ENCODE peak calls at places on chromosomes 12 and 14, in four cellular contexts. E, R, S and A are unnamed samples.

GRCh38 chr12:52029686-52030085 is 21.6 kb upstream of the NR4A1 start:
- DNase-seq in S (no peak), E (no peak), R (no peak), A (peak)

GRCh38 chr12:90922068-90922743 is 32.8 kb downstream of the CCER1 start:
- DNase-seq in E (no peak), R (no peak), S (no peak), A (no peak)

GRCh38 chr12:121537814-121538698 is 42.8 kb downstream of the KDM2B start:
- DNase-seq in R (no peak), S (no peak), E (peak), A (peak)

GRCh38 chr12:117347588-117347987 is 13.8 kb downstream of the NOS1 start:
- DNase-seq in R (no peak), E (no peak), S (no peak), A (no peak)

GRCh38 chr14:98766818-98767217 is 505.2 kb downstream of the BCL11B start:
- DNase-seq in E (no peak), S (no peak), R (no peak), A (no peak)

GRCh38 chr12:122961551-122962329 is 4.5 kb downstream of the ABCB9 start:
- DNase-seq in R (no peak), E (no peak), S (no peak), A (no peak)

GRCh38 chr14:21070083-21070609 is at the start of gene ARHGEF40:
- DNase-seq in S (peak), E (peak), R (no peak), A (peak)

GRCh38 chr12:92912052-92912451 is 17.0 kb downstream of the EEA1 start:
- DNase-seq in S (no peak), E (no peak), R (no peak), A (no peak)

GRCh38 chr12:93163260-93164036 is 214.3 kb upstream of the NUDT4 start:
- DNase-seq in S (no peak), E (no peak), R (no peak), A (no peak)

GRCh38 chr12:87086118-87086891 is 830.1 kb upstream of the MGAT4C start:
- DNase-seq in R (no peak), S (no peak), E (no peak), A (no peak)

GRCh38 chr12:106861984-106862894 is 87.8 kb downstream of the RIC8B start:
- DNase-seq in S (no peak), E (no peak), R (no peak), A (no peak)

GRCh38 chr12:47981496-47982260 is 18.3 kb downstream of the TMEM106C start:
- DNase-seq in S (no peak), E (no peak), R (no peak), A (no peak)